ENCODE peak calls at places on chromosomes 5 and 9, in five cellular contexts. J is progenitor cell of endocrine pancreas, B is tibial artery, Y is AG04450, S is tibial nerve. V is an unnamed sample.

GRCh38 chr5:141800629-141801028 is 77.6 kb downstream of the PCDH1 start:
- DNase-seq in J (no peak), B (no peak), S (no peak), Y (no peak), V (no peak)

GRCh38 chr9:79193506-79194223 is 378.1 kb upstream of the TLE4 start:
- DNase-seq in J (no peak), Y (no peak), S (no peak), B (no peak), V (no peak)

GRCh38 chr5:113614191-113614590 is 100.7 kb downstream of the YTHDC2 start:
- DNase-seq in Y (no peak), B (no peak), J (no peak), S (no peak), V (no peak)

GRCh38 chr9:111803924-111804323 is 9.2 kb upstream of the SHOC1 start:
- DNase-seq in S (no peak), Y (no peak), J (no peak), B (no peak), V (no peak)

GRCh38 chr9:89440951-89441654 is 56.8 kb downstream of the SEMA4D start:
- DNase-seq in S (no peak), J (no peak), Y (no peak), B (no peak), V (no peak)

GRCh38 chr5:111364992-111365391 is 140.8 kb downstream of the CAMK4 start:
- DNase-seq in B (no peak), Y (no peak), J (peak; percentile 9), S (no peak), V (no peak)

GRCh38 chr5:139391570-139392323 is 2.0 kb upstream of the MZB1 start:
- DNase-seq in B (no peak), J (no peak), Y (no peak), S (no peak), V (no peak)

GRCh38 chr5:10595305-10595677 is 31.4 kb downstream of the ANKRD33B start:
- DNase-seq in Y (no peak), J (no peak), B (peak; percentile 43), S (no peak), V (no peak)

GRCh38 chr5:45694255-45694834 is 1.8 kb downstream of the HCN1 start:
- DNase-seq in Y (no peak), B (no peak), S (no peak), J (no peak), V (no peak)

GRCh38 chr9:129990269-129991005 is 52.6 kb downstream of the FNBP1 start:
- DNase-seq in J (no peak), Y (no peak), S (no peak), B (peak; percentile 17), V (no peak)

GRCh38 chr5:154309805-154310204 is 119.3 kb downstream of the GALNT10 start:
- DNase-seq in J (no peak), S (no peak), Y (no peak), B (no peak), V (no peak)

GRCh38 chr5:72723584-72723983 is 92.9 kb upstream of the TNPO1 start:
- DNase-seq in Y (no peak), S (no peak), J (no peak), B (no peak), V (no peak)

GRCh38 chr9:126532019-126532462 is 81.7 kb upstream of the LMX1B start:
- DNase-seq in S (no peak), Y (no peak), J (no peak), B (no peak), V (peak; percentile 61)

GRCh38 chr9:11045589-11045988 is 432.8 kb upstream of the PTPRD start:
- DNase-seq in B (no peak), Y (no peak), J (no peak), S (no peak), V (no peak)

GRCh38 chr5:125461641-125462072 is 715.2 kb upstream of the ZNF608 start:
- DNase-seq in B (no peak), J (no peak), S (no peak), Y (no peak), V (no peak)

GRCh38 chr5:170267431-170268152 is 30.0 kb downstream of the LCP2 start:
- DNase-seq in J (peak; percentile 58), S (peak; percentile 78), Y (peak; percentile 27), B (peak; percentile 86), V (peak; percentile 89)

GRCh38 chr9:20043461-20043860 is 254.6 kb upstream of the SLC24A2 start:
- DNase-seq in J (no peak), B (no peak), Y (no peak), S (no peak), V (no peak)

GRCh38 chr9:111969622-111970021 is 73.0 kb downstream of the UGCG start:
- DNase-seq in S (no peak), Y (no peak), J (no peak), B (no peak), V (no peak)

GRCh38 chr9:137194909-137195308 is 5.6 kb downstream of the TPRN start:
- DNase-seq in B (no peak), J (no peak), S (no peak), Y (no peak), V (no peak)

GRCh38 chr5:150263801-150264621 is 25.6 kb downstream of the CAMK2A start:
- DNase-seq in J (no peak), B (no peak), Y (peak; percentile 65), S (peak; percentile 12), V (no peak)

GRCh38 chr5:173781432-173781825 is 106.7 kb upstream of the CPEB4 start:
- DNase-seq in J (no peak), Y (peak; percentile 23), B (no peak), S (no peak), V (no peak)

GRCh38 chr9:109600142-109600541 is 102.0 kb upstream of the PTPN3 start:
- DNase-seq in S (no peak), B (no peak), J (no peak), Y (peak; percentile 55), V (no peak)

GRCh38 chr5:24535646-24536045 is 109.1 kb downstream of the CDH10 start:
- DNase-seq in J (no peak), Y (no peak), B (no peak), S (no peak), V (no peak)

GRCh38 chr5:14816999-14817761 is 54.4 kb downstream of the ANKH start:
- DNase-seq in S (peak; percentile 41), J (no peak), B (peak; percentile 81), Y (peak; percentile 44), V (no peak)

V was measured in aorta.